ENCODE peak calls at places on chromosomes 5 and 9, in five cellular contexts. X is Karpas-422, Q is BE2C, W is endodermal cell, E is neuronal stem cell. K is an unnamed sample.

GRCh38 chr9:81465468-81466002 is 223.8 kb downstream of the TLE1 start:
- DNase-seq in X (no peak), Q (no peak), W (no peak), E (no peak), K (no peak)

GRCh38 chr5:58706746-58707145 is 123.9 kb downstream of the RAB3C start:
- DNase-seq in X (no peak), Q (no peak), W (no peak), E (no peak), K (no peak)

GRCh38 chr9:117625154-117625553 is 79.0 kb upstream of the TLR4 start:
- DNase-seq in X (no peak), Q (no peak), W (no peak), E (no peak), K (no peak)

GRCh38 chr5:97042981-97043380 is 99.4 kb downstream of the LIX1 start:
- DNase-seq in X (no peak), Q (no peak), W (no peak), E (no peak), K (no peak)

GRCh38 chr5:76544268-76544926 is 78.8 kb downstream of the F2RL2 start:
- DNase-seq in X (peak; percentile 64), Q (no peak), W (peak; percentile 78), E (peak; percentile 8), K (peak; percentile 48)

GRCh38 chr5:33317271-33317670 is 123.5 kb upstream of the TARS1 start:
- DNase-seq in X (no peak), Q (no peak), W (no peak), E (no peak), K (no peak)

GRCh38 chr9:74810200-74810599 is 77.5 kb downstream of the TRPM6 start:
- DNase-seq in X (no peak), Q (no peak), W (no peak), E (no peak), K (no peak)

GRCh38 chr9:35736201-35736633 is 3.8 kb downstream of the CREB3 start:
- DNase-seq in X (peak; percentile 92), Q (peak; percentile 79), W (peak; percentile 92), E (peak; percentile 58), K (peak; percentile 84)

GRCh38 chr9:117000196-117000723 is 313.2 kb downstream of the TRIM32 start:
- DNase-seq in X (no peak), Q (no peak), W (no peak), E (no peak), K (no peak)

GRCh38 chr9:133998915-133999580 is 6.9 kb upstream of the VAV2 start:
- DNase-seq in X (no peak), Q (no peak), W (no peak), E (no peak), K (no peak)

DNA sequence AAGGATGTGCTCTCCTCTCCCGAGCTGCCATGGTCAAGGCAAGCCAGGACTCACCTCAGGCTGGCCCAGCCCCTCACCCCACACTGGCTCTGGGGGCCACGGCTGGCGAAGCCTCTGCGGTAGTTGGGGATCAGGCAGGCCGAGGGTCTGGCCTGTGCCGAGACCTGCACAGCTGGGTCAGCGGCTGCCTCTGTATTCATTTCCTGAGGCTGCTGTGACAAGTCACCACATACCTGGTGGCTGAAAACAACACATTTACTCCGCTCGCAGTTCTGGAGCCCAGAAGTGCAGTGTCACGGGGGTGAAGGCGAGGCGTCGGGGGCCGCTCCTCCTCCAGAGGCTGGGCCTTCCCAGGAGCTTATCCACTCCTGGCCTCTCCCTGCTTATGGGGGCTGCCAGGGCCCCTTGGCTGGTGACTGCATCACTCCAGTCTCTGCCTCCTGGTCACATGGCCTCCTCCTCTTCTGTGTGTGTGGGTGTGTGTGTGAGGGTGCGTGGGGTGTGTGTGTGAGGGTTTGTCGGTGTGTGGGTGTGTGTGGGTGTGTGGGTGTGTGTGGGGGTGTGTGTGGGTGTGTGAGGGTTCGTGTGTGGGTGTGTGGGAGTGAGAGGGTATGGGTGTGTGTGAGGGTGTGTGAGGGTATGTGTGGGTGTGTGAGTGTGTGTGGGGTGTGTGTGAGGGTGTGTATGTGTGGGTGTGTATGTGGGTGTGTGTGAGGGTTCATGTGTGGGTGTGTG is 3.2 kb upstream of the SCGB3A1 start:
- DNase-seq in X (no peak), Q (no peak), W (peak; percentile 45), E (no peak), K (peak; percentile 37)
- H3K27me3 ChIP-seq in X (no peaks in the 10 kb centered on the region), Q (peaks cover 32% of the 10 kb centered on the region), W (peaks cover 41% of the 10 kb centered on the region), E (peaks cover 31% of the 10 kb centered on the region), K (peaks cover 24% of the 10 kb centered on the region)

GRCh38 chr5:40442346-40442745 is 237.4 kb upstream of the PTGER4 start:
- DNase-seq in X (no peak), Q (no peak), W (no peak), E (no peak), K (no peak)
- H3K4me3 ChIP-seq in X (no peak overlapping the region), Q (no peak overlapping the region), W (no peak overlapping the region), E (no peak overlapping the region), K (no peak overlapping the region)

GRCh38 chr5:516338-516925 is 7.8 kb downstream of the SLC9A3 start:
- DNase-seq in X (no peak), Q (no peak), W (no peak), E (no peak), K (no peak)
- H3K27me3 ChIP-seq in X (no peaks in the 10 kb centered on the region), Q (peaks cover 7% of the 10 kb centered on the region), W (peaks cover 24% of the 10 kb centered on the region), E (peaks cover 1% of the 10 kb centered on the region), K (no peaks in the 10 kb centered on the region)

DNA sequence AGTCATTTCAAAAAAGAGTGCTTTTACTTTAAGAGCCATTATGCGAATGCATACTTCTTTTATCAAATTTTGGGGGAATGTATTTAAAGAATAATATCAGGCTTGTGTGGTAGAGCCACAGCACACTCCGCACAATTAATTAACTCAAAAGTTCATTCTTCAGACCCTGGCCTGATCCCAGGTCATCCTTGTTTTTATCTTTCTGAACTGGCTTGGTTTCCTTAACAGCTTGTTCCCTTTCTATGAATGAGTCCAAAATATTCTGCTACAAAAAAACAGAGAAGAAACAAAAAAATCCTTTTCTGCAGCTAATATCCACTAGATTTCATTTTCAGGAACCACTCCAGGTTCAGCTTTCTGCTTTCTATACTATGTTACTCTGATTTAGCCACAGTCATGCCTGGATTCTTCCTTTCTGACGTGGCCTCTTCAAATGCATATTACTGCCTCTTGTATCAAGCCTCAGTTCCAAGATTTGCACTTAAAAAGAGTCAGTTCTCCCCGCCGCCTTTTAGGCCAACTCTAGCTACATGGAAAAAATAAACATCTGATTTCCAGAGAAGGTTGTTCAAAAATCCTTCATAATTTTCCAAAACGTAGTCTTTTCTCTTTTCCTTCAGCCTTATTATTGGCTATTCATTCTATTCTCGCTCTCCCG is 45.5 kb upstream of the CDH9 start:
- DNase-seq in X (no peak), Q (no peak), W (no peak), E (no peak), K (peak; percentile 36)
- H3K4me3 ChIP-seq in X (no peak overlapping the region), Q (no peak overlapping the region), W (no peak overlapping the region), E (no peak overlapping the region), K (no peak overlapping the region)

GRCh38 chr5:37842048-37842447 is 2.2 kb upstream of the GDNF start:
- DNase-seq in X (no peak), Q (no peak), W (no peak), E (no peak), K (no peak)

GRCh38 chr5:37840036-37840909 is at the start of gene GDNF:
- DNase-seq in X (no peak), Q (peak; percentile 75), W (peak; percentile 86), E (no peak), K (peak; percentile 86)

GRCh38 chr5:37846786-37847310 is 7.0 kb upstream of the GDNF start:
- DNase-seq in X (no peak), Q (no peak), W (no peak), E (no peak), K (no peak)

GRCh38 chr5:37841223-37841622 is 1.4 kb upstream of the GDNF start:
- DNase-seq in X (no peak), Q (no peak), W (no peak), E (no peak), K (no peak)

GRCh38 chr5:37844004-37844403 is 4.2 kb upstream of the GDNF start:
- DNase-seq in X (no peak), Q (no peak), W (peak; percentile 82), E (no peak), K (peak; percentile 58)
- H3K27me3 ChIP-seq in X (no peaks in the 10 kb centered on the region), Q (peaks cover 7% of the 10 kb centered on the region), W (peaks cover 22% of the 10 kb centered on the region), E (peaks cover 28% of the 10 kb centered on the region), K (peaks cover 31% of the 10 kb centered on the region)

GRCh38 chr5:81782811-81783210 is 31.9 kb upstream of the SSBP2 start:
- DNase-seq in X (no peak), Q (no peak), W (no peak), E (no peak), K (no peak)

GRCh38 chr5:81779935-81780266 is 29.0 kb upstream of the SSBP2 start:
- DNase-seq in X (no peak), Q (no peak), W (no peak), E (no peak), K (no peak)

GRCh38 chr5:81786509-81786908 is 35.6 kb upstream of the SSBP2 start:
- DNase-seq in X (no peak), Q (no peak), W (no peak), E (no peak), K (no peak)

GRCh38 chr5:81785311-81785710 is 34.4 kb upstream of the SSBP2 start:
- DNase-seq in X (no peak), Q (no peak), W (no peak), E (no peak), K (no peak)

DNA sequence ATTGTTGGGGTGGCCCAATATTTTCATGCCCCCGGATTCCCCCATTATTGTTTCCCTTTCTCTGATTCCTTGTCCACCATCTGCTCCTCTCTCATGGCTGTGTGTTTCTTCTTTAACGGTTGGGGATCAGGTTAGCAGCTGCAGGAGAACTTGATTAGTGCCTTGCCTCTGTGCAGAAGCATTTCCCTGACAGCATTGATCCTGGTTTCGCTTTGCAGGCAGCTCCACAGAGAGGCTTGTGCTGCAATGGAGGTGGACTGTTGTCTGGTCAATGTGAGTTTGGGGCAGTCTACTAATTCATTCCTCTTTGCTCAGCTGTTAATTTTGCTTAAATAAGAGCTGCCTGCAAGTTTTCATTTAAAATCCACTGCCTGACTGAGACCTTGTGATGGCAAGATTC is 32.5 kb upstream of the SSBP2 start:
- DNase-seq in X (no peak), Q (no peak), W (no peak), E (no peak), K (no peak)
- H3K4me3 ChIP-seq in X (no peak overlapping the region), Q (no peak overlapping the region), W (no peak overlapping the region), E (no peak overlapping the region), K (no peak overlapping the region)

DNA sequence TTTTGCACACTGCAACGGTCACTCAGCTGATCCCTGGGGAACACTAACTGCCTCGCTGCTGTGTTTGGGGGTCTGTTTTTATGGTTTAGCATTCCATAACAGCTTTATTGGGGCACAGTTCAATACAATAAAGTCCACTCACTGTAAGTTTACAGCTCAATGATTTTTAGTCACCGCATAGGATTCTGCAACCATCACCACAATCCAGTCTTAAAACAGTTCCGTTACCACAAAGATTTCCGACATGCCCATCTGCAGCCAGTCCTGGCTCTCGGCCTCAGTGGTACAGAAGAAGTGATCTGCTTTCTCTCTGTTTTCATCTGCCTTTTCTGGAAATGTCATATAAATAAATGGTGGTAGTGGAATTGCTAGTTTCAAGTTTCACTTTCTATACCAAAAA is 23.6 kb downstream of the OR2V2 start:
- DNase-seq in X (no peak), Q (no peak), W (no peak), E (no peak), K (no peak)
- H3K27me3 ChIP-seq in X (no peaks in the 10 kb centered on the region), Q (no peaks in the 10 kb centered on the region), W (peaks cover 68% of the 10 kb centered on the region), E (peaks cover 47% of the 10 kb centered on the region), K (peaks cover 39% of the 10 kb centered on the region)

K was measured in H7.